ENCODE peak calls at places on chromosome 9, in four cellular contexts. F is HuH-7.5, V is left ventricle myocardium superior, Q is A549. D is an unnamed sample.

GRCh38 chr9:127180457-127181314 is 58.3 kb upstream of the ANGPTL2 start:
- DNase-seq in V (no peak), Q (no peak), F (no peak), D (no peak)

GRCh38 chr9:129145841-129146292 is 32.2 kb downstream of the IER5L start:
- DNase-seq in Q (no peak), F (peak), V (peak), D (peak)

GRCh38 chr9:117916291-117916690 is 212.1 kb downstream of the TLR4 start:
- DNase-seq in Q (no peak), V (no peak), F (no peak), D (no peak)

GRCh38 chr9:80964374-80964773 is 725.0 kb downstream of the TLE1 start:
- DNase-seq in V (no peak), F (no peak), Q (no peak), D (no peak)

GRCh38 chr9:101480386-101480785 is 44.8 kb upstream of the ALDOB start:
- DNase-seq in V (no peak), F (no peak), Q (no peak), D (no peak)

GRCh38 chr9:110626109-110626829 is 42.3 kb upstream of the MUSK start:
- DNase-seq in Q (no peak), F (no peak), V (no peak), D (no peak)

GRCh38 chr9:93324191-93324834 is 127.2 kb upstream of the FAM120A start:
- DNase-seq in V (no peak), Q (no peak), F (no peak), D (no peak)

GRCh38 chr9:92180669-92181181 is 65.5 kb upstream of the SPTLC1 start:
- DNase-seq in Q (no peak), V (peak), F (no peak), D (no peak)

GRCh38 chr9:79685576-79685975 is 113.8 kb downstream of the TLE4 start:
- DNase-seq in V (no peak), Q (no peak), F (no peak), D (no peak)